ENCODE peak calls at places on chromosomes 7 and 10, in six cellular contexts. One of them, this sample, is unnamed.

GRCh38 chr7:1087952-1088920 is at the start of gene GPER1:
- DNase-seq in spleen: no peak
- DNase-seq in GM23338: peak; percentile 37
- DNase-seq in AG04450: no peak
- DNase-seq in fibroblast of lung: peak; percentile 62
- DNase-seq in body of pancreas: peak; percentile 56
- DNase-seq in this sample: no peak

GRCh38 chr10:114753126-114753525 is 68.5 kb upstream of the FHIP2A start:
- DNase-seq in spleen: no peak
- DNase-seq in GM23338: no peak
- DNase-seq in AG04450: no peak
- DNase-seq in fibroblast of lung: peak; percentile 22
- DNase-seq in body of pancreas: no peak
- DNase-seq in this sample: peak; percentile 47

GRCh38 chr10:20195076-20195475 is 378.8 kb downstream of the PLXDC2 start:
- DNase-seq in spleen: no peak
- DNase-seq in GM23338: no peak
- DNase-seq in AG04450: no peak
- DNase-seq in fibroblast of lung: no peak
- DNase-seq in body of pancreas: no peak
- DNase-seq in this sample: no peak

GRCh38 chr7:81627565-81628287 is 142.1 kb downstream of the HGF start:
- DNase-seq in spleen: no peak
- DNase-seq in GM23338: no peak
- DNase-seq in AG04450: no peak
- DNase-seq in fibroblast of lung: peak; percentile 91
- DNase-seq in body of pancreas: no peak
- DNase-seq in this sample: peak; percentile 96

GRCh38 chr7:155138204-155138603 is 68.1 kb downstream of the HTR5A start:
- DNase-seq in spleen: no peak
- DNase-seq in GM23338: no peak
- DNase-seq in AG04450: no peak
- DNase-seq in fibroblast of lung: no peak
- DNase-seq in body of pancreas: no peak
- DNase-seq in this sample: no peak

GRCh38 chr10:124250506-124250905 is 157.1 kb upstream of the CHST15 start:
- DNase-seq in spleen: no peak
- DNase-seq in GM23338: no peak
- DNase-seq in AG04450: no peak
- DNase-seq in fibroblast of lung: no peak
- DNase-seq in body of pancreas: no peak
- DNase-seq in this sample: no peak

GRCh38 chr10:49139000-49139865 is 5.4 kb upstream of the FAM170B start:
- DNase-seq in spleen: no peak
- DNase-seq in GM23338: no peak
- DNase-seq in AG04450: peak; percentile 58
- DNase-seq in fibroblast of lung: peak; percentile 57
- DNase-seq in body of pancreas: no peak
- DNase-seq in this sample: peak; percentile 88

GRCh38 chr10:30788307-30788706 is 158.8 kb upstream of the LYZL2 start:
- DNase-seq in spleen: no peak
- DNase-seq in GM23338: no peak
- DNase-seq in AG04450: no peak
- DNase-seq in fibroblast of lung: peak; percentile 40
- DNase-seq in body of pancreas: no peak
- DNase-seq in this sample: peak; percentile 70

GRCh38 chr10:54869022-54869421 is 68.0 kb upstream of the PCDH15 start:
- DNase-seq in spleen: no peak
- DNase-seq in GM23338: no peak
- DNase-seq in AG04450: no peak
- DNase-seq in fibroblast of lung: no peak
- DNase-seq in body of pancreas: no peak
- DNase-seq in this sample: no peak

GRCh38 chr10:33116293-33116697 is 158.3 kb upstream of the ITGB1 start:
- DNase-seq in spleen: no peak
- DNase-seq in GM23338: peak; percentile 82
- DNase-seq in AG04450: no peak
- DNase-seq in fibroblast of lung: peak; percentile 78
- DNase-seq in body of pancreas: peak; percentile 27
- DNase-seq in this sample: peak; percentile 70

GRCh38 chr10:92590623-92591549 is 2.0 kb upstream of the KIF11 start:
- DNase-seq in spleen: peak; percentile 83
- DNase-seq in GM23338: peak; percentile 72
- DNase-seq in AG04450: no peak
- DNase-seq in fibroblast of lung: peak; percentile 71
- DNase-seq in body of pancreas: peak; percentile 33
- DNase-seq in this sample: peak; percentile 67

GRCh38 chr7:104548861-104549260 is 220.5 kb downstream of the LHFPL3 start:
- DNase-seq in spleen: no peak
- DNase-seq in GM23338: peak; percentile 50
- DNase-seq in AG04450: no peak
- DNase-seq in fibroblast of lung: no peak
- DNase-seq in body of pancreas: no peak
- DNase-seq in this sample: peak; percentile 29

GRCh38 chr10:86333813-86334514 is 32.6 kb downstream of the GRID1 start:
- DNase-seq in spleen: peak; percentile 60
- DNase-seq in GM23338: no peak
- DNase-seq in AG04450: no peak
- DNase-seq in fibroblast of lung: no peak
- DNase-seq in body of pancreas: no peak
- DNase-seq in this sample: no peak

GRCh38 chr7:139776486-139777303 is 1.1 kb downstream of the HIPK2 start:
- DNase-seq in spleen: peak; percentile 83
- DNase-seq in GM23338: peak; percentile 53
- DNase-seq in AG04450: no peak
- DNase-seq in fibroblast of lung: peak; percentile 65
- DNase-seq in body of pancreas: peak; percentile 45
- DNase-seq in this sample: peak; percentile 40

GRCh38 chr7:131525820-131526219 is 30.6 kb downstream of the PODXL start:
- DNase-seq in spleen: no peak
- DNase-seq in GM23338: no peak
- DNase-seq in AG04450: no peak
- DNase-seq in fibroblast of lung: no peak
- DNase-seq in body of pancreas: no peak
- DNase-seq in this sample: no peak

GRCh38 chr10:11874568-11875182 is 51.5 kb downstream of the PROSER2 start:
- DNase-seq in spleen: peak; percentile 59
- DNase-seq in GM23338: peak; percentile 89
- DNase-seq in AG04450: no peak
- DNase-seq in fibroblast of lung: peak; percentile 30
- DNase-seq in body of pancreas: peak; percentile 48
- DNase-seq in this sample: peak; percentile 17

GRCh38 chr10:90319188-90319914 is 538.5 kb downstream of the HTR7 start:
- DNase-seq in spleen: no peak
- DNase-seq in GM23338: peak; percentile 58
- DNase-seq in AG04450: peak; percentile 62
- DNase-seq in fibroblast of lung: peak; percentile 91
- DNase-seq in body of pancreas: no peak
- DNase-seq in this sample: peak; percentile 95

GRCh38 chr7:39554583-39555140 is 11.5 kb upstream of the YAE1 start:
- DNase-seq in spleen: no peak
- DNase-seq in GM23338: no peak
- DNase-seq in AG04450: no peak
- DNase-seq in fibroblast of lung: peak; percentile 5
- DNase-seq in body of pancreas: no peak
- DNase-seq in this sample: no peak

GRCh38 chr10:18659784-18660561 is 742 bp downstream of the ARL5B start:
- DNase-seq in spleen: no peak
- DNase-seq in GM23338: peak; percentile 85
- DNase-seq in AG04450: no peak
- DNase-seq in fibroblast of lung: peak; percentile 35
- DNase-seq in body of pancreas: peak; percentile 68
- DNase-seq in this sample: peak; percentile 36

GRCh38 chr10:63644398-63645142 is 123.4 kb downstream of the REEP3 start:
- DNase-seq in spleen: no peak
- DNase-seq in GM23338: no peak
- DNase-seq in AG04450: no peak
- DNase-seq in fibroblast of lung: no peak
- DNase-seq in body of pancreas: no peak
- DNase-seq in this sample: peak; percentile 30

GRCh38 chr7:130895006-130895750 is 161.2 kb upstream of the KLF14 start:
- DNase-seq in spleen: no peak
- DNase-seq in GM23338: no peak
- DNase-seq in AG04450: no peak
- DNase-seq in fibroblast of lung: no peak
- DNase-seq in body of pancreas: no peak
- DNase-seq in this sample: peak; percentile 12

GRCh38 chr7:135239263-135239662 is 5.6 kb downstream of the STRA8 start:
- DNase-seq in spleen: no peak
- DNase-seq in GM23338: no peak
- DNase-seq in AG04450: no peak
- DNase-seq in fibroblast of lung: no peak
- DNase-seq in body of pancreas: no peak
- DNase-seq in this sample: no peak

GRCh38 chr10:106033065-106033464 is 1131.4 kb downstream of the SORCS1 start:
- DNase-seq in spleen: no peak
- DNase-seq in GM23338: no peak
- DNase-seq in AG04450: no peak
- DNase-seq in fibroblast of lung: no peak
- DNase-seq in body of pancreas: no peak
- DNase-seq in this sample: no peak

GRCh38 chr7:23218196-23218595 is 28.4 kb upstream of the GPNMB start:
- DNase-seq in spleen: no peak
- DNase-seq in GM23338: no peak
- DNase-seq in AG04450: no peak
- DNase-seq in fibroblast of lung: no peak
- DNase-seq in body of pancreas: no peak
- DNase-seq in this sample: no peak

GRCh38 chr7:97001221-97001620 is 4.1 kb upstream of the DLX6 start:
- DNase-seq in spleen: no peak
- DNase-seq in GM23338: peak; percentile 42
- DNase-seq in AG04450: no peak
- DNase-seq in fibroblast of lung: no peak
- DNase-seq in body of pancreas: no peak
- DNase-seq in this sample: no peak

GRCh38 chr10:31353574-31353973 is 34.6 kb downstream of the ZEB1 start:
- DNase-seq in spleen: no peak
- DNase-seq in GM23338: peak; percentile 7
- DNase-seq in AG04450: no peak
- DNase-seq in fibroblast of lung: peak; percentile 49
- DNase-seq in body of pancreas: no peak
- DNase-seq in this sample: peak; percentile 85

GRCh38 chr7:69739182-69739581 is 140.9 kb downstream of the AUTS2 start:
- DNase-seq in spleen: no peak
- DNase-seq in GM23338: no peak
- DNase-seq in AG04450: no peak
- DNase-seq in fibroblast of lung: no peak
- DNase-seq in body of pancreas: no peak
- DNase-seq in this sample: peak; percentile 49

GRCh38 chr7:6257602-6258001 is 14.8 kb downstream of the CYTH3 start:
- DNase-seq in spleen: peak; percentile 7
- DNase-seq in GM23338: no peak
- DNase-seq in AG04450: no peak
- DNase-seq in fibroblast of lung: no peak
- DNase-seq in body of pancreas: no peak
- DNase-seq in this sample: no peak
- H3K4me3 ChIP-seq in spleen: no peak overlapping the region
- H3K4me3 ChIP-seq in GM23338: no peak overlapping the region
- H3K4me3 ChIP-seq in AG04450: no peak overlapping the region
- H3K4me3 ChIP-seq in fibroblast of lung: no peak overlapping the region
- H3K4me3 ChIP-seq in body of pancreas: no peak overlapping the region
- H3K4me3 ChIP-seq in this sample: no peak overlapping the region

DNA sequence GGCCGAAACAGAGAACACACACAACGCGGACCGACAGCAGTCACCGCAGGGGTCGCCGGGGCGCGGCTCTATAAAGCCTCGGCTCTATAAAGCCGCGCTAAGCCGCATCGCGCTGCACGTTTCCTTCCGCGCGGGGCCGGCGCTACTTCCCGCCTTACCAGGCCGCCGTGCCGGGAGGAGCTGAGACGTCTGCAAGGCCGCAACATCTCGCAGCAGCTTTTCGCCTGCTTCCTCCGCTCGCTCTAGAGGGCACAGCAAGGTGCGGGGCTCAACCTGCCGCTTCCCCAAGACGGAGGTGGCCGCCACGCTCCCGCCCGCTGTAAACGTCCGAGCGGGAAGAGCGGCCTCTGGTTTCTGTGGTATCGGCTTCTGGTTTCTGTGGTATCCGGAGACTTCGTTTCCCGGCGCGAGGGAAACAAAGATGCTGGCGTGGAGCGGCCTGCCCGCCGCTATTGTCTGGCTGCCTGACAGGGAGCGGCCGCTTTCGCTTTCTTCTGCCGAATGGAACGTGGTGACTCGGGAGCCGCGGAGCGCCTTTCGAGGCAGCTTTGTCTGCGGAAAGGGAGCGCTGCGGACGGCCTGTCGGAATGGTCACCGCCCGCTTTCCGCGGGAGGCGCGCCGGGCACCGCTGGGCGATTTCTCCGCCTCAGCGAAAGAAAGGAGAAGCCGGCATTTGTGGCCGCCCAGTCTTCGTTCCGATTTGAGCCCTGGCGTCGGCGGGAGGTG is 91.8 kb downstream of the SPAG6 start:
- DNase-seq in spleen: peak; percentile 99
- DNase-seq in GM23338: peak; percentile 93
- DNase-seq in AG04450: peak; percentile 90
- DNase-seq in fibroblast of lung: peak; percentile 95
- DNase-seq in body of pancreas: peak; percentile 84
- DNase-seq in this sample: peak; percentile 89
- TF ChIP-seq CTCF in spleen: peak; percentile 8
- TF ChIP-seq CTCF in GM23338: no peak
- TF ChIP-seq CTCF in AG04450: peak; percentile 5
- TF ChIP-seq CTCF in fibroblast of lung: no peak
- TF ChIP-seq CTCF in body of pancreas: no peak
- TF ChIP-seq CTCF in this sample: no peak

GRCh38 chr7:94297397-94297838 is 97.3 kb upstream of the COL1A2 start:
- DNase-seq in spleen: no peak
- DNase-seq in GM23338: no peak
- DNase-seq in AG04450: peak; percentile 94
- DNase-seq in fibroblast of lung: peak; percentile 94
- DNase-seq in body of pancreas: no peak
- DNase-seq in this sample: peak; percentile 99
- H3K4me3 ChIP-seq in spleen: no peak overlapping the region
- H3K4me3 ChIP-seq in GM23338: no peak overlapping the region
- H3K4me3 ChIP-seq in AG04450: peak overlapping the region; percentile 12
- H3K4me3 ChIP-seq in fibroblast of lung: peak overlapping the region; percentile 35
- H3K4me3 ChIP-seq in body of pancreas: no peak overlapping the region
- H3K4me3 ChIP-seq in this sample: peak overlapping the region; percentile 48

GRCh38 chr7:44348300-44348699 is 22.9 kb upstream of the CAMK2B start:
- DNase-seq in spleen: no peak
- DNase-seq in GM23338: peak; percentile 79
- DNase-seq in AG04450: peak; percentile 4
- DNase-seq in fibroblast of lung: peak; percentile 32
- DNase-seq in body of pancreas: no peak
- DNase-seq in this sample: peak; percentile 40
- TF ChIP-seq CTCF in spleen: no peak
- TF ChIP-seq CTCF in GM23338: peak; percentile 68
- TF ChIP-seq CTCF in AG04450: peak; percentile 58
- TF ChIP-seq CTCF in fibroblast of lung: peak; percentile 36
- TF ChIP-seq CTCF in body of pancreas: no peak
- TF ChIP-seq CTCF in this sample: peak; percentile 47

GRCh38 chr10:22324413-22324812 is 3.5 kb downstream of the BMI1 start:
- DNase-seq in spleen: no peak
- DNase-seq in GM23338: no peak
- DNase-seq in AG04450: no peak
- DNase-seq in fibroblast of lung: no peak
- DNase-seq in body of pancreas: no peak
- DNase-seq in this sample: no peak
- H3K4me3 ChIP-seq in spleen: peak overlapping the region; percentile 59
- H3K4me3 ChIP-seq in GM23338: peak overlapping the region; percentile 55
- H3K4me3 ChIP-seq in AG04450: no peak overlapping the region
- H3K4me3 ChIP-seq in fibroblast of lung: no peak overlapping the region
- H3K4me3 ChIP-seq in body of pancreas: no peak overlapping the region
- H3K4me3 ChIP-seq in this sample: no peak overlapping the region

GRCh38 chr7:28469562-28469961 is 57.2 kb downstream of the CREB5 start:
- DNase-seq in spleen: no peak
- DNase-seq in GM23338: no peak
- DNase-seq in AG04450: no peak
- DNase-seq in fibroblast of lung: no peak
- DNase-seq in body of pancreas: no peak
- DNase-seq in this sample: no peak
- TF ChIP-seq CTCF in spleen: no peak
- TF ChIP-seq CTCF in GM23338: no peak
- TF ChIP-seq CTCF in AG04450: no peak
- TF ChIP-seq CTCF in fibroblast of lung: no peak
- TF ChIP-seq CTCF in body of pancreas: no peak
- TF ChIP-seq CTCF in this sample: no peak